ENCODE peak calls at places on chromosomes 5 and 9, in seven cellular contexts. M is fibroblast of lung, L is sigmoid colon, Z is prostate gland, I is A549, W is astrocyte, C is BE2C. B is an unnamed sample.

GRCh38 chr9:89179535-89179919 is 909 bp upstream of the SHC3 start:
- DNase-seq in W (peak; percentile 60), Z (no peak), C (peak; percentile 26), I (no peak), M (peak; percentile 76), L (no peak), B (no peak)

GRCh38 chr9:107683566-107683965 is 194.0 kb upstream of the KLF4 start:
- DNase-seq in Z (no peak), I (no peak), W (no peak), M (no peak), C (no peak), L (no peak), B (no peak)

GRCh38 chr5:133932441-133933168 is 35.8 kb downstream of the C5orf15 start:
- DNase-seq in M (no peak), Z (no peak), W (no peak), I (no peak), C (no peak), L (no peak), B (no peak)

GRCh38 chr5:55821731-55822512 is 29.2 kb upstream of the IL31RA start:
- DNase-seq in C (peak; percentile 21), M (peak; percentile 15), Z (no peak), L (no peak), W (peak; percentile 10), I (peak; percentile 49), B (no peak)

GRCh38 chr9:121613009-121613766 is 38.2 kb upstream of the DAB2IP start:
- DNase-seq in I (no peak), C (no peak), M (no peak), W (no peak), L (no peak), Z (no peak), B (peak; percentile 83)

GRCh38 chr9:120610975-120611689 is 31.2 kb upstream of the CDK5RAP2 start:
- DNase-seq in W (no peak), M (no peak), I (no peak), Z (no peak), C (no peak), L (no peak), B (no peak)

GRCh38 chr9:16207161-16207560 is 654.3 kb downstream of the CCDC171 start:
- DNase-seq in W (peak; percentile 49), C (peak; percentile 68), L (peak; percentile 78), I (no peak), Z (no peak), M (peak; percentile 71), B (no peak)

GRCh38 chr9:16553869-16554540 is 316.5 kb downstream of the BNC2 start:
- DNase-seq in W (peak; percentile 94), Z (no peak), L (no peak), M (no peak), C (no peak), I (no peak), B (no peak)

GRCh38 chr5:172748341-172748843 is 22.6 kb downstream of the DUSP1 start:
- DNase-seq in W (peak; percentile 75), Z (no peak), L (peak; percentile 93), M (peak; percentile 65), C (no peak), I (no peak), B (no peak)

GRCh38 chr5:177473461-177473991 is at the start of gene DBN1:
- DNase-seq in Z (no peak), L (peak; percentile 82), W (no peak), C (peak; percentile 70), I (peak; percentile 57), M (no peak), B (no peak)

GRCh38 chr5:73638344-73639095 is 12.5 kb downstream of the ARHGEF28 start:
- DNase-seq in C (no peak), I (no peak), M (peak; percentile 61), L (no peak), Z (no peak), W (peak; percentile 80), B (no peak)

GRCh38 chr5:31124026-31124425 is 69.5 kb upstream of the CDH6 start:
- DNase-seq in W (peak; percentile 20), L (no peak), I (no peak), M (no peak), Z (no peak), C (no peak), B (no peak)

GRCh38 chr9:129140397-129141065 is 29.3 kb downstream of the PTPA start:
- DNase-seq in L (peak; percentile 79), Z (peak; percentile 53), M (peak; percentile 69), W (peak; percentile 37), C (peak; percentile 70), I (no peak), B (no peak)

GRCh38 chr5:135174315-135175096 is 140.5 kb upstream of the PITX1 start:
- DNase-seq in L (no peak), M (no peak), Z (no peak), I (no peak), W (no peak), C (no peak), B (no peak)

GRCh38 chr9:33782395-33783152 is 12.8 kb upstream of the PRSS3 start:
- DNase-seq in M (peak; percentile 77), L (no peak), W (peak; percentile 78), Z (no peak), I (no peak), C (no peak), B (no peak)

DNA sequence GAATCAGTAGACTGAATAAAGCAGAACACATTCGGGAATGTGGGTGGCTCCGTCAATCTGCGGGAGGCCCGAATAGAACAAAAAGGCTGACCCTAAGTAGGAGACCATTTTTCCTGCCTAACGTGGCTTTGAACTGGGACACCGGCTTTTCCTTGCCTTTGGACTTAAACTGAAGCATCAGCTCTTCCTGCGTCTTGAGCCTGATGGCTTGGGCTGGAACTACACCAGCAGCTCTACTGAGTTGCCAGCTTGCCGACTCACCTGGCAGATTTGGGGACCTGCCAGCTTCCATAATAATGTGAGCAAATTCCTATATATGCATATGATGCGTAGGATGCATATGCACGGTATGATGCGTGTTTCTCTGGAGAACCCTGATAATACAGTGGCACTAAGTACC is 111.3 kb downstream of the DAPK1 start:
- DNase-seq in Z (no peak), L (no peak), M (no peak), W (no peak), I (no peak), C (no peak), B (no peak)
- H3K4me1 ChIP-seq in Z (no peaks in the 10 kb centered on the region), L (peaks cover 77% of the 10 kb centered on the region), M (no peaks in the 10 kb centered on the region), W (peaks cover 16% of the 10 kb centered on the region), I (peaks cover 61% of the 10 kb centered on the region), C (peaks cover 3% of the 10 kb centered on the region), B (no peaks in the 10 kb centered on the region)

GRCh38 chr5:168833936-168834335 is 254.8 kb upstream of the PANK3 start:
- DNase-seq in I (no peak), C (no peak), L (no peak), W (no peak), M (no peak), Z (no peak), B (no peak)
- H3K4me1 ChIP-seq in I (no peaks in the 10 kb centered on the region), C (peaks cover 62% of the 10 kb centered on the region), L (no peaks in the 10 kb centered on the region), W (no peaks in the 10 kb centered on the region), M (no peaks in the 10 kb centered on the region), Z (no peaks in the 10 kb centered on the region), B (no peaks in the 10 kb centered on the region)

GRCh38 chr5:158821321-158821720 is 278.4 kb downstream of the EBF1 start:
- DNase-seq in Z (no peak), I (no peak), C (no peak), W (no peak), L (no peak), M (no peak), B (no peak)

GRCh38 chr5:158819095-158819494 is 280.6 kb downstream of the EBF1 start:
- DNase-seq in L (no peak), M (no peak), W (no peak), I (no peak), Z (no peak), C (no peak), B (no peak)

GRCh38 chr5:158822099-158822498 is 277.6 kb downstream of the EBF1 start:
- DNase-seq in W (no peak), C (no peak), M (no peak), L (no peak), I (no peak), Z (no peak), B (no peak)

GRCh38 chr5:158820891-158821290 is 278.8 kb downstream of the EBF1 start:
- DNase-seq in Z (no peak), I (no peak), C (no peak), M (no peak), W (no peak), L (no peak), B (no peak)

DNA sequence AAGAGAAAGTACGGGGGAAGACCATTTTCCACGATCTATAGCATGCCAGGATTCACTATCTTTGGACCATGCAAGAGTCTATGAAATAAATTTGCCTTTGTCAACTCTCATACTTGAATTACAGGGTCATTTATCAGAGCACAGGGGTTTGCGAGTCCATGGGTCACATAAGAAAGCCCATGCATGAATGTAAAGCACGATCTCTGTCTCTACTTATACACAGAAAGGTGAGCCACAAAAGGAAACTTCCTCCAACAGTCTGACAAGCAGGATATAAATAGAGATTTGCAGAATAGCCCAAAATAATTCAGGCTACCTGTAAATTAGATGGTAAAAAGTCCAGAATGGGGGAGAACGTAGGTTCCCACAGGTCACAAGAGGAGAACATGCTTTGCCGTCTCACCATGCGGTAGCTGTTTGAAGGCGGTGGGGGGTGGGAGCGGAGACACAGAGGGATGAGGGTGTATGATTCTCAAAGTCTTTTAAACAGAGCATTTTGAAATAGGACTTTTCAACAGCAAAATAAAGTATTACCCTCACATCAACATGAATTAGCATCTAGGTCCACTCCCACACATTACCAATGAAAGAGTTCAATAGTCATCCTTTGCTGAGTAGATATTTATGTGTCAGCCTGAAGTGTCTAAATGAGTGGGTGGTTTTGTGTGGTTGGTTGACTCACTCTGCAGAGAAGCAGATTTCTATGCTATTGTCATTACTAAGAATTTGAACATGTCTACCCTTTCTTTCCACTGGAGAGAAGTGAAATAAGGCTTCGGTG is 279.7 kb downstream of the EBF1 start:
- DNase-seq in I (no peak), L (no peak), C (no peak), M (no peak), Z (no peak), W (peak; percentile 91), B (no peak)
- H3K4me1 ChIP-seq in I (no peaks in the 10 kb centered on the region), L (no peaks in the 10 kb centered on the region), C (peaks cover 4% of the 10 kb centered on the region), M (peaks cover 3% of the 10 kb centered on the region), Z (no peaks in the 10 kb centered on the region), W (peaks cover 13% of the 10 kb centered on the region), B (no peaks in the 10 kb centered on the region)

GRCh38 chr5:137086289-137086838 is 412.8 kb downstream of the SPOCK1 start:
- DNase-seq in I (no peak), W (no peak), C (no peak), M (no peak), L (peak; percentile 19), Z (no peak), B (no peak)

GRCh38 chr5:137091473-137091872 is 407.7 kb downstream of the SPOCK1 start:
- DNase-seq in Z (no peak), M (no peak), L (no peak), W (no peak), I (no peak), C (no peak), B (no peak)

GRCh38 chr5:137088175-137088574 is 411.0 kb downstream of the SPOCK1 start:
- DNase-seq in Z (no peak), C (no peak), M (no peak), I (no peak), W (no peak), L (peak; percentile 3), B (no peak)

GRCh38 chr5:137085206-137085605 is 413.9 kb downstream of the SPOCK1 start:
- DNase-seq in I (no peak), C (no peak), M (no peak), Z (no peak), W (no peak), L (no peak), B (no peak)

DNA sequence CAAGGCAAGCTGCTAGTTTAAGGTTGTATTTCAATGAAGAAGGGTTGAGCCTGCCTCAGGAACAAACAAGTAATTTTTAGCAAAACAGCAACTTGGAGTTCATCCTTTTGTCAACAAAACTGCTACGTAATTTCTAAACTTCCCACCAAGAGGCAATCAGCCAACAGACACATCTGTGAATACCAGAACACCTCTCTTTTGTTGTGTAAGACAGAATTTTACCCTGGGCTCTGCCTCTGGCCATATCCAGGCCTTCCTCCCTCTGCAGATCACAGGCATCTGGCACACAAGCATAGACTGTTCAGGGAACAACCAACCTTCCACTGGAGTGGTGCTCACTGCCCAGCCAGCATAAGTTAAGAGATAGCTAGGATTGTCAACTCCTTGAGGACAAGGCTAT is 409.0 kb downstream of the SPOCK1 start:
- DNase-seq in L (no peak), M (no peak), C (no peak), Z (no peak), W (no peak), I (no peak), B (no peak)
- H3K4me1 ChIP-seq in L (no peaks in the 10 kb centered on the region), M (no peaks in the 10 kb centered on the region), C (no peaks in the 10 kb centered on the region), Z (no peaks in the 10 kb centered on the region), W (no peaks in the 10 kb centered on the region), I (no peaks in the 10 kb centered on the region), B (no peaks in the 10 kb centered on the region)

B was measured in gastrocnemius medialis.